ENCODE peak calls at places on chromosomes 6 and 20, in nine cellular contexts. R, E, D, M, A, V, Y, O and X are unnamed samples.

GRCh38 chr20:62427172-62428007 is at the start of gene RBBP8NL:
- DNase-seq in D (peak; percentile 91), O (no peak), M (peak; percentile 96), Y (no peak), R (no peak), V (peak; percentile 91), E (no peak), A (no peak), X (no peak)

GRCh38 chr6:56902551-56903464 is 52.1 kb upstream of the BEND6 start:
- DNase-seq in E (peak; percentile 35), A (no peak), M (peak; percentile 30), D (no peak), O (peak; percentile 59), Y (no peak), R (peak; percentile 59), V (no peak), X (peak; percentile 52)

GRCh38 chr6:108587258-108588059 is 26.7 kb downstream of the FOXO3 start:
- DNase-seq in Y (no peak), O (peak; percentile 70), M (no peak), A (no peak), E (no peak), R (no peak), V (no peak), D (no peak), X (no peak)

GRCh38 chr6:16236648-16237199 is 1.7 kb upstream of the GMPR start:
- DNase-seq in D (no peak), R (no peak), Y (no peak), E (peak; percentile 37), O (peak; percentile 21), M (peak; percentile 70), V (peak; percentile 66), A (no peak), X (peak; percentile 42)

GRCh38 chr6:30683137-30683979 is 3.1 kb downstream of the PPP1R18 start:
- DNase-seq in O (no peak), R (peak; percentile 43), V (no peak), Y (no peak), M (no peak), E (no peak), D (no peak), A (no peak), X (no peak)

GRCh38 chr6:25366785-25367657 is 87.8 kb downstream of the CARMIL1 start:
- DNase-seq in R (no peak), A (no peak), E (peak; percentile 19), M (no peak), Y (no peak), V (no peak), O (no peak), D (no peak), X (peak; percentile 36)

GRCh38 chr20:23255658-23256385 is 94.8 kb upstream of the NXT1 start:
- DNase-seq in M (no peak), R (no peak), D (no peak), A (no peak), V (no peak), E (no peak), Y (no peak), O (peak; percentile 78), X (no peak)

GRCh38 chr6:165632194-165632593 is 30.8 kb downstream of the PDE10A start:
- DNase-seq in V (no peak), D (no peak), M (no peak), O (no peak), E (no peak), Y (no peak), R (no peak), A (no peak), X (no peak)

GRCh38 chr6:124961784-124962611 is at the start of gene RNF217:
- DNase-seq in Y (peak; percentile 35), V (peak; percentile 63), D (peak; percentile 88), A (peak; percentile 67), E (no peak), M (peak; percentile 57), O (no peak), R (peak; percentile 73), X (peak; percentile 45)

GRCh38 chr6:123940551-123940950 is 136.9 kb downstream of the NKAIN2 start:
- DNase-seq in E (no peak), Y (no peak), A (no peak), M (no peak), O (peak; percentile 27), R (no peak), D (no peak), V (no peak), X (no peak)

GRCh38 chr20:31845300-31845863 is at the start of gene FOXS1:
- DNase-seq in A (peak; percentile 70), Y (peak; percentile 62), M (no peak), V (no peak), D (no peak), E (no peak), R (peak; percentile 54), O (no peak), X (no peak)

GRCh38 chr6:71181565-71181964 is 107.0 kb upstream of the OGFRL1 start:
- DNase-seq in Y (no peak), M (no peak), V (no peak), A (no peak), R (no peak), D (no peak), E (no peak), O (peak; percentile 71), X (no peak)

GRCh38 chr6:127120109-127120786 is 1.8 kb downstream of the RSPO3 start:
- DNase-seq in Y (no peak), D (peak; percentile 68), V (no peak), O (no peak), M (no peak), A (peak; percentile 24), R (peak; percentile 31), E (peak; percentile 3), X (peak; percentile 17)

GRCh38 chr20:36090223-36090622 is 64.3 kb upstream of the EPB41L1 start:
- DNase-seq in D (no peak), E (no peak), O (no peak), R (no peak), A (no peak), M (no peak), Y (no peak), V (no peak), X (no peak)

GRCh38 chr6:40410792-40411191 is 176.4 kb downstream of the LRFN2 start:
- DNase-seq in R (no peak), O (no peak), Y (no peak), E (no peak), M (no peak), A (peak; percentile 62), D (no peak), V (no peak), X (no peak)

GRCh38 chr6:75345413-75345812 is 60.8 kb upstream of the TMEM30A start:
- DNase-seq in E (no peak), D (no peak), A (no peak), O (no peak), M (no peak), Y (no peak), V (no peak), R (no peak), X (no peak)

GRCh38 chr6:7000825-7001777 is 106.7 kb upstream of the RREB1 start:
- DNase-seq in R (no peak), A (no peak), O (no peak), V (no peak), D (no peak), Y (no peak), E (no peak), M (no peak), X (no peak)

GRCh38 chr6:9100869-9101575 is 665.7 kb upstream of the SLC35B3 start:
- DNase-seq in E (no peak), R (no peak), V (no peak), M (no peak), Y (no peak), A (no peak), O (no peak), D (no peak), X (no peak)

GRCh38 chr6:134170844-134171243 is 118.4 kb upstream of the SLC2A12 start:
- DNase-seq in O (no peak), M (no peak), D (no peak), R (no peak), E (no peak), Y (no peak), A (no peak), V (no peak), X (no peak)
- TF ChIP-seq CTCF in O (peak; percentile 12), M (no peak), D (no peak), R (no peak), E (no peak), Y (no peak), A (no peak), V (no peak), X (no peak)

DNA sequence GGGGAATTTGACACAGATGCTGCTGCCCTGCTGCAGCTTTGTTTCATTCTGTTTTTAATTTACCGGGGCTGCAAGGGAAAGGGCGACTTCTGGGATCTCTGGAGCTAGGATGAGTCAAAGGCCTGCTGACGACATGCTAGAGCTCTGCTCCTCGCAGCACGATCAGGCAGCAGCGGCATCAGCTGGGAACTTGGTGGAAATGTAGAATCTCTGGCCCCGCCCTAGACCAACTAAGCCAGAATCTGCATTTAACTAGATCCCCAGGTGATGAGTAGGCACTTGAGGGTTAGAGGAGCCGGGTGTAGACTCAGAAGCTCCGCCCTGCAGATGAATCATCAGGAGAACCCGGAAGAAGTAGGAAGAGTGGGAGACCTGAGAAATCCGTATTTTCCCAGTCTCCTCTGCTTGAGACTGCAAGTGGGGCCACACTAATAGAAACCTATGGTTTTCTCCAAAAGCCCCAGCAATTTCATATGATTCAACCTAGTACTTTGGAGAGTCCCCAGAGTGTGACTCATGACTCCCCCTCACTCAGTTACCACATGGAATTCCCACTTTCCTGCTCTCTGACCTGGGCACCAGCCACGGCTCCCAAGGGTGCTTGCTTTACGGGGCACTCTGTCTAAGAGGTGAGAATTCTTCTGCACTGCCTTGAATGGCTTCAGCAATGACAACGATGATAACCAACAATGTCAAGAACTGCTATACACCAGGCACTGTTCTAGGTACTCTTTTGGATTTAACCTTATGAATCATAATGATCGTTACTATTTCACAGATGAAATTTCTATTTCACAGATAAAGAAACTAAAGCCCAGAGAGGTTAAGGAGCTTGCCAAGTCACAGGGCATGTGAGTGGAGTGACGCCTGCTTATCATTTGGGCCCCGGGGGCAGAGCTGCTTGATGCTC is 18.1 kb downstream of the TUBB2B start:
- DNase-seq in A (peak; percentile 49), O (peak; percentile 68), E (no peak), R (peak; percentile 61), Y (no peak), M (peak; percentile 70), V (peak; percentile 58), D (no peak), X (peak; percentile 56)
- TF ChIP-seq CTCF in A (no peak), O (no peak), E (no peak), R (no peak), Y (no peak), M (no peak), V (no peak), D (no peak), X (no peak)

DNA sequence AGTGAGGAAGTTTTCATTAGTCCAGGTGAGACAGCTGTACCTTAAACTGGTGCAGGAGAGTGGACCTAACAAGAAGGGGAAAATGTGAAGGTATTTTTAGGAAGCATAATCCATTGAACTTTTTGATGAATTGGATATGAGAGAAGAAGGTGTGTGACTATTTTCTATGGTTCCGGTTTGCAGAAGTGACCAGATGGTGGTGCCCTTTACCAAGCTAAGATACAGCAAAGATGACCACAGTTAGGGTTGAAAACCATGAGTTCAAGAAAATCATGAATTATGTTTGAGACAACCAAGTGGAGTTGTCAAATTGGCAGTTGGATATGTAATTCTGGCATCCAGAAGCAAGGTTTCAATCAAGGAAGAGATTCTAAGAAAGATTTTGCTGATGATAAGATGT is 61.9 kb upstream of the NRSN1 start:
- DNase-seq in M (no peak), D (no peak), V (no peak), A (no peak), O (no peak), R (no peak), E (no peak), Y (no peak), X (no peak)
- TF ChIP-seq CTCF in M (no peak), D (peak; percentile 26), V (peak; percentile 17), A (peak; percentile 18), O (no peak), R (peak; percentile 28), E (no peak), Y (no peak), X (peak; percentile 8)

GRCh38 chr20:37999526-38000263 is 33.6 kb downstream of the TTI1 start:
- DNase-seq in V (no peak), R (no peak), M (no peak), A (no peak), E (no peak), O (no peak), D (no peak), Y (no peak), X (no peak)
- TF ChIP-seq CTCF in V (no peak), R (no peak), M (no peak), A (no peak), E (no peak), O (no peak), D (no peak), Y (no peak), X (no peak)